ENCODE peak calls at places on chromosomes 7 and 10, in five cellular contexts. T, K, H, V and Z are unnamed samples.

GRCh38 chr10:32000937-32001336 is 55.3 kb downstream of the KIF5B start:
- DNase-seq in T (peak), K (no peak), H (no peak), V (no peak), Z (no peak)

GRCh38 chr10:4012848-4013247 is 227.8 kb upstream of the KLF6 start:
- DNase-seq in T (no peak), K (no peak), H (no peak), V (no peak), Z (no peak)

GRCh38 chr10:120221873-120222485 is 235.0 kb upstream of the PLPP4 start:
- DNase-seq in T (no peak), K (no peak), H (peak), V (peak), Z (peak)

GRCh38 chr7:75856562-75856961 is 22.3 kb upstream of the RHBDD2 start:
- DNase-seq in T (no peak), K (no peak), H (no peak), V (no peak), Z (no peak)

GRCh38 chr7:149625339-149625946 is 127.8 kb upstream of the ZNF746 start:
- DNase-seq in T (peak), K (peak), H (peak), V (peak), Z (no peak)

GRCh38 chr10:73908853-73909611 is 1.9 kb upstream of the PLAU start:
- DNase-seq in T (peak), K (peak), H (peak), V (no peak), Z (peak)

GRCh38 chr10:72337039-72337629 is 17.6 kb downstream of the DNAJB12 start:
- DNase-seq in T (peak), K (peak), H (peak), V (no peak), Z (no peak)

GRCh38 chr7:266851-267840 is 22.8 kb upstream of the FOXL3 start:
- DNase-seq in T (no peak), K (no peak), H (peak), V (no peak), Z (no peak)

GRCh38 chr10:51786684-51787035 is 87.3 kb upstream of the CSTF2T start:
- DNase-seq in T (peak), K (no peak), H (no peak), V (no peak), Z (no peak)

GRCh38 chr10:108454793-108455192 is 1290.3 kb upstream of the SORCS1 start:
- DNase-seq in T (no peak), K (no peak), H (no peak), V (no peak), Z (no peak)

GRCh38 chr7:93601363-93601762 is 26.8 kb upstream of the CALCR start:
- DNase-seq in T (no peak), K (no peak), H (no peak), V (no peak), Z (no peak)

GRCh38 chr10:124736491-124737136 is 7.6 kb downstream of the FAM53B start:
- DNase-seq in T (peak), K (peak), H (peak), V (no peak), Z (no peak)

GRCh38 chr7:133355325-133355708 is 102.4 kb downstream of the EXOC4 start:
- DNase-seq in T (peak), K (peak), H (no peak), V (no peak), Z (no peak)

GRCh38 chr10:48215148-48215982 is 59.1 kb downstream of the FRMPD2 start:
- DNase-seq in T (peak), K (peak), H (peak), V (peak), Z (peak)

GRCh38 chr7:124566576-124566975 is 199.0 kb downstream of the GPR37 start:
- DNase-seq in T (peak), K (peak), H (no peak), V (no peak), Z (peak)

GRCh38 chr10:11300563-11300962 is 282.9 kb downstream of the CELF2 start:
- DNase-seq in T (no peak), K (no peak), H (no peak), V (no peak), Z (no peak)

GRCh38 chr10:28722065-28722803 is 44.9 kb downstream of the BAMBI start:
- DNase-seq in T (peak), K (peak), H (no peak), V (no peak), Z (no peak)

GRCh38 chr7:128453836-128454804 is 1.6 kb upstream of the HILPDA start:
- DNase-seq in T (peak), K (peak), H (no peak), V (no peak), Z (no peak)

GRCh38 chr10:74955796-74956195 is 129.4 kb downstream of the KAT6B start:
- DNase-seq in T (peak), K (no peak), H (no peak), V (no peak), Z (no peak)

GRCh38 chr7:129412501-129412900 is 21.7 kb upstream of the STRIP2 start:
- DNase-seq in T (no peak), K (no peak), H (no peak), V (no peak), Z (no peak)

GRCh38 chr10:33334170-33334838 is at the start of gene NRP1:
- DNase-seq in T (no peak), K (no peak), H (no peak), V (no peak), Z (no peak)

GRCh38 chr7:123282181-123282580 is 82.4 kb upstream of the SLC13A1 start:
- DNase-seq in T (no peak), K (peak), H (no peak), V (no peak), Z (no peak)

GRCh38 chr10:97919012-97919411 is 69.4 kb downstream of the GOLGA7B start:
- DNase-seq in T (no peak), K (no peak), H (no peak), V (no peak), Z (no peak)

GRCh38 chr7:77281780-77282478 is 82.3 kb upstream of the FGL2 start:
- DNase-seq in T (no peak), K (no peak), H (no peak), V (no peak), Z (no peak)

GRCh38 chr10:16626697-16627096 is 105.0 kb upstream of the C1QL3 start:
- DNase-seq in T (no peak), K (no peak), H (no peak), V (no peak), Z (no peak)

DNA sequence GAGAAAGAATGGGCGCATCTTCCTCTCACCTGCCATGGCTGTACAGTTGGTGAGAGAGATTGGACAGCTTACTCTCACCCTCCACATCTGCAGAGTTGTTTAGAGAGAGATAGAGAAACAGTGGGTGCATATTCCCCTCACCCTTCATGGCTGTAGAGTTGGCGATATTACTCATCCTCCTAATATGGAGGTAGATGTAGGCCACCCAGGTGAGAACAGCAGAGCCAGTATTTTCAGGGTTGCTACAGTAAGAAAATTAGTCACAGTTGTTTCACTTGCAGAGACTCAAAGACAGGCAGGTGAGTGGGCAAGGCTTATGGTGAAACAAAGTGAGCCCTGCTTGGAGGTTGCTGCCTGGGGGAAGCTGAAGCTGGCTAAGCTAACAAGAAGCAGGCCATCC is 65.0 kb upstream of the PFKP start:
- DNase-seq in T (no peak), K (no peak), H (no peak), V (no peak), Z (no peak)
- TF ChIP-seq CTCF in T (no peak), K (no peak), H (no peak), V (no peak), Z (no peak)

DNA sequence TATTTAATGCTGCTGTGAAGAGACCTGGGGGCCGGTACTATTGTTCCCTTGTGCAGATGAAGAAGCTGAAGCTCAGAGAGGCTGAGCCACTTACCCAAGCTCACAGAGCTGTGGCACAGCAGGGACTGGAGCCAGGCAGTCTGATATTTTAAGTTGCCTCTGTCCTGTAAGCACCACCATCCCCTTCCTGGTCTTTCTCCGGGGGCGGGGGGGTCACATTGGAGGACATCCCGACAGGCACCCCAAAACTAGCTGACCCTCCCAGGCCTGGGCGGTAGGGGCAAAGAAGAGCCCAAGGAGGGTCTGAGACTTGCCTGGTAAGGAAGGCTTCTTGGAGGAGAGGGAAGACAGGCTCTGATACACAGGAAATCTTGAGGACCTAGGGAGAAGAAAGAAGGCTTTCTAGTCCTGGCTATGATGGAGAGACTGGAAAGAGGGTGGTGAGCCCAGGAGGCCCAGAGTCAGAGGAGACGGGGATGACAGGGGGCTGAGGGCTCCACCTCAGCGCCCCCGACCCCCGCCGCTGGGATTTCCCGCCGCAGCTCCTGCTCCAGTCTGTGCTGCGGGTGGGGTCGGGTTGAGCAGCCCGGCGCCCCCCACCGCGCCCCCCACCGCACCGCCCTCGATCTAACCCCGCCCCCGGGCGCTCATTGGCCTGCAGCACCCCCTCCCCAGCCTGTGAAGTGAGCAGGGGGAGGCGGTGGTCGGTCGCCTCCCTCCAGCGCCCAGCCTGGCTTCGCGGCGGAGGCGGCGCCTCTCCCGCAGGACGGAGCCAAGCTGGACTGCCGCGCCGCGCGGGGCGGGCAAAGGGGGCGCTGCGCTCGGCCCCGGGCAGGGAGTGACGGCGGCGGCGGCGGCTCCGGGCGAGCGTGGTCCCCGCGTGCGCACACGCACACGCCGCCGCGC is at the start of gene ADCYAP1R1:
- DNase-seq in T (no peak), K (no peak), H (no peak), V (no peak), Z (no peak)
- H3K9ac ChIP-seq in T (no peak), K (no peak), H (no peak), V (no peak), Z (no peak)

GRCh38 chr10:44235363-44235762 is 149.5 kb downstream of the CXCL12 start:
- DNase-seq in T (no peak), K (no peak), H (no peak), V (no peak), Z (no peak)

GRCh38 chr10:44237364-44238034 is 147.4 kb downstream of the CXCL12 start:
- DNase-seq in T (no peak), K (no peak), H (no peak), V (no peak), Z (no peak)

GRCh38 chr10:44234471-44234850 is 150.4 kb downstream of the CXCL12 start:
- DNase-seq in T (no peak), K (peak), H (no peak), V (no peak), Z (no peak)

GRCh38 chr10:44238212-44238611 is 146.7 kb downstream of the CXCL12 start:
- DNase-seq in T (no peak), K (no peak), H (no peak), V (no peak), Z (no peak)

GRCh38 chr10:44233561-44234470 is 151.1 kb downstream of the CXCL12 start:
- DNase-seq in T (no peak), K (peak), H (no peak), V (no peak), Z (no peak)
- H3K4me3 ChIP-seq in T (no peak), K (no peak), H (no peak), V (no peak), Z (no peak)

GRCh38 chr10:84267503-84268126 is 22.8 kb downstream of the RGR start:
- DNase-seq in T (peak), K (peak), H (peak), V (peak), Z (no peak)
- TF ChIP-seq CTCF in T (peak), K (peak), H (peak), V (peak), Z (peak)

DNA sequence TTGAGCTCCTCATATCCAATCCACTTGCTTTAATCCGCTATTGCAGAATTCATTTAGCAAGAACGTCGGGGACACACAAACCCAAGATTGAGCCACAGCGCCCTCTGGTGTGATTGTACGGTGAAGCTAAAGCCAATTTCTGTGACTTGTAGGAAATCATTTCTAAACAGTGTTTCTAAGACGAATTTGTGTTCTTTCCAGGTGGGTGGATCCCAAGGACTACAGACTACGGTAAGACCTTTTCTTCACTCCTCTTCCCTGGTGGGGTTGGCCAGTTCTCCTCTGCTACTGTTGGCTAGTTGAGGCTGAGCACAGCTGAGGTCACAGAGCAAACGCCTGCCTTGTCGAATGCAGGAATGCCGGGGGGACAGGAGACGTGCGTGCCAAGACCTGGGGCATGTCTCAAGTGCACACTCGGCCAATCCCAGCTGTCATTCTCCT is 5.2 kb downstream of the DMBT1 start:
- DNase-seq in T (peak), K (peak), H (peak), V (peak), Z (no peak)
- H3K9ac ChIP-seq in T (no peak), K (no peak), H (no peak), V (no peak), Z (no peak)

GRCh38 chr7:18290223-18290622 is 205.3 kb upstream of the HDAC9 start:
- DNase-seq in T (no peak), K (no peak), H (no peak), V (no peak), Z (no peak)
- H3K4me3 ChIP-seq in T (no peak), K (no peak), H (no peak), V (no peak), Z (no peak)

GRCh38 chr7:30019387-30019786 is 7.1 kb downstream of the FKBP14 start:
- DNase-seq in T (no peak), K (no peak), H (no peak), V (no peak), Z (no peak)
- TF ChIP-seq CTCF in T (peak), K (peak), H (no peak), V (peak), Z (no peak)

DNA sequence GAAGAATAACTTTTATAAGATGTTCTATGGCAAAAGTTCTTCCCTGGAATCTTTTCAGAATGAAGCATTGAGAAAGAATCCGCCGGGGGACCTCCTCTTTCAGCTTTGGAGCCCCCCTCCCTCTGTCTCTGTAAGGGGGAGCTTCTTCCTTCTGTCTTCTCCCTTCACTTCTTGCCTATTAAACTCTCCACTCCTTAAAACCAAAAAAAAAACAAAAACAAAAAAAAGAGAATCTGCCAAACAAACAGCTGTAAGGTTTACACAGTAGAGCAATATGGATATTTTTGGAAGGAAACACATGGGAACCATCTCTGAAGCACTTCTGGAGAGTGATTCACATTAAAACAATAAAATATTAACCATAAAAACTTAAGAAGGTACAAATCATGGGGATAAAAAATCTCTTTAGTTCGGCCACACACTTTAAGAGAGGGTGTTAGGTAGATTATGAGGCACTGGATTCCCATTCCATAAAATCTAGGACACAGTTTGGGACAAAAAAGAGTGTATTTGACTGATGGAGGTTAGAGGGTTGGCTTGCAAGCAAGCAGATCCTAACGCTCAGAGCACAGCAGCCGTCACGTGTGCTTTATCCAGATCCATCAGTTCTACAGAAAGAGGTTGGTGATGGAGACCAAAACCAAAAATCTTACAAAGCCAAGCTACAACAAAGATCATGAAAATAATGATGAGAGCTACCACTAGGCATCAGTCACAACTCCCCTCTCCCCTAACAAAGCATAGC is 549.6 kb downstream of the TNS3 start:
- DNase-seq in T (no peak), K (peak), H (no peak), V (no peak), Z (no peak)
- H3K9ac ChIP-seq in T (no peak), K (no peak), H (no peak), V (no peak), Z (no peak)

GRCh38 chr7:34044319-34044643 is 138.9 kb downstream of the BMPER start:
- DNase-seq in T (no peak), K (no peak), H (no peak), V (no peak), Z (no peak)

GRCh38 chr7:34043461-34044318 is 138.4 kb downstream of the BMPER start:
- DNase-seq in T (no peak), K (no peak), H (no peak), V (no peak), Z (no peak)

GRCh38 chr7:34044734-34045353 is 139.5 kb downstream of the BMPER start:
- DNase-seq in T (no peak), K (no peak), H (no peak), V (no peak), Z (no peak)

GRCh38 chr7:34048445-34048844 is 143.1 kb downstream of the BMPER start:
- DNase-seq in T (peak), K (no peak), H (no peak), V (no peak), Z (no peak)
- H3K4me3 ChIP-seq in T (no peak), K (no peak), H (no peak), V (no peak), Z (no peak)

GRCh38 chr10:13316635-13317311 is 16.9 kb upstream of the PHYH start:
- DNase-seq in T (no peak), K (no peak), H (no peak), V (no peak), Z (no peak)

GRCh38 chr10:13309792-13310191 is 9.9 kb upstream of the PHYH start:
- DNase-seq in T (no peak), K (no peak), H (no peak), V (no peak), Z (no peak)

GRCh38 chr10:13306103-13306502 is 6.2 kb upstream of the PHYH start:
- DNase-seq in T (no peak), K (no peak), H (no peak), V (no peak), Z (no peak)

GRCh38 chr10:13310518-13311176 is 10.8 kb upstream of the PHYH start:
- DNase-seq in T (no peak), K (no peak), H (no peak), V (no peak), Z (no peak)

GRCh38 chr10:13311177-13311575 is 11.3 kb upstream of the PHYH start:
- DNase-seq in T (peak), K (no peak), H (no peak), V (no peak), Z (no peak)
- TF ChIP-seq CTCF in T (no peak), K (no peak), H (no peak), V (no peak), Z (no peak)